ENCODE peak calls at places on chromosomes 1 and 21, in seven cellular contexts. M is nephron progenitor cell; P is stimulated activated CD4-positive, alpha-beta T cell treated with anti-CD3 and anti-CD28 coated beads, TNF-alpha, amount 100 ng/mL, for 24 hours; E is activated CD4-positive, alpha-beta T cell treated with anti-CD3 and anti-CD28 coated beads, Interleukin-2, amount 50 U/mL, for 24 hours; L is hepatocyte; T is effector memory CD8-positive, alpha-beta T cell; C is occipital lobe. Q is an unnamed sample.

GRCh38 chr1:192104852-192105251 is 53.4 kb upstream of the RGS18 start:
- DNase-seq in L (no peak), E (no peak), C (no peak), T (no peak), P (no peak), M (no peak), Q (no peak)

GRCh38 chr1:107963601-107964396 is 1.2 kb downstream of the VAV3 start:
- DNase-seq in L (peak), T (peak), M (peak), C (peak), P (peak), E (peak), Q (peak)

GRCh38 chr1:199083680-199084079 is 444.8 kb downstream of the PTPRC start:
- DNase-seq in C (no peak), M (no peak), T (no peak), E (no peak), P (no peak), L (no peak), Q (peak)

GRCh38 chr1:117093870-117094621 is 27.5 kb downstream of the TRIM45 start:
- DNase-seq in P (no peak), E (no peak), T (peak), L (peak), C (peak), M (peak), Q (peak)

GRCh38 chr1:195894411-195894810 is 713.8 kb downstream of the KCNT2 start:
- DNase-seq in M (no peak), C (no peak), P (no peak), E (no peak), T (no peak), L (no peak), Q (no peak)

GRCh38 chr1:224851210-224851849 is 78.1 kb upstream of the DNAH14 start:
- DNase-seq in L (peak), E (peak), P (no peak), T (peak), M (peak), C (peak), Q (peak)

GRCh38 chr1:172704003-172704402 is 45.1 kb downstream of the FASLG start:
- DNase-seq in P (no peak), E (no peak), M (no peak), T (no peak), C (no peak), L (no peak), Q (no peak)

GRCh38 chr21:39029086-39029772 is 154.0 kb downstream of the PSMG1 start:
- DNase-seq in C (no peak), L (no peak), T (no peak), M (no peak), E (no peak), P (no peak), Q (no peak)

GRCh38 chr21:31382060-31382459 is 38.0 kb upstream of the TIAM1 start:
- DNase-seq in L (no peak), M (no peak), T (no peak), E (no peak), P (no peak), C (no peak), Q (no peak)

GRCh38 chr1:36107394-36107793 is 17.6 kb downstream of the COL8A2 start:
- DNase-seq in M (no peak), L (no peak), P (no peak), C (no peak), E (no peak), T (no peak), Q (no peak)

GRCh38 chr1:240701412-240701811 is 89.5 kb upstream of the GREM2 start:
- DNase-seq in E (no peak), C (no peak), M (no peak), T (no peak), P (no peak), L (peak), Q (no peak)

GRCh38 chr1:208174736-208175507 is 69.3 kb downstream of the PLXNA2 start:
- DNase-seq in P (no peak), T (no peak), E (no peak), M (no peak), C (no peak), L (peak), Q (no peak)

GRCh38 chr1:228374711-228375577 is 31.7 kb downstream of the TRIM11 start:
- DNase-seq in M (no peak), L (no peak), C (peak), E (no peak), P (no peak), T (no peak), Q (peak)

GRCh38 chr21:45942011-45942546 is 39.5 kb upstream of the COL6A1 start:
- DNase-seq in C (no peak), M (no peak), L (no peak), E (no peak), P (no peak), T (no peak), Q (no peak)

GRCh38 chr1:3409737-3410434 is 44.6 kb upstream of the ARHGEF16 start:
- DNase-seq in M (peak), E (no peak), L (peak), T (no peak), P (no peak), C (peak), Q (peak)

Q was measured in Ammon's horn.